ENCODE peak calls at places on chromosomes 1 and 21, in six cellular contexts. J, F, V, O, E and A are unnamed samples.

GRCh38 chr1:61054636-61055035 is 27.7 kb upstream of the NFIA start:
- DNase-seq in J (no peak), F (no peak), V (no peak), O (no peak), E (no peak), A (no peak)

GRCh38 chr1:98355656-98356384 is 305.7 kb upstream of the SNX7 start:
- DNase-seq in J (no peak), F (no peak), V (no peak), O (no peak), E (no peak), A (no peak)

GRCh38 chr1:115671176-115672062 is 29.6 kb downstream of the VANGL1 start:
- DNase-seq in J (no peak), F (no peak), V (no peak), O (no peak), E (no peak), A (no peak)

GRCh38 chr1:18957136-18957521 is 653 bp upstream of the IFFO2 start:
- DNase-seq in J (no peak), F (no peak), V (no peak), O (peak; percentile 30), E (no peak), A (no peak)

GRCh38 chr1:209072481-209072880 is 511.0 kb upstream of the CAMK1G start:
- DNase-seq in J (no peak), F (no peak), V (no peak), O (no peak), E (no peak), A (no peak)

GRCh38 chr21:42277593-42277992 is 37.6 kb downstream of the TFF3 start:
- DNase-seq in J (no peak), F (no peak), V (no peak), O (no peak), E (no peak), A (no peak)

GRCh38 chr1:55234016-55234415 is 18.9 kb upstream of the USP24 start:
- DNase-seq in J (no peak), F (no peak), V (no peak), O (no peak), E (no peak), A (no peak)

GRCh38 chr1:18962855-18963737 is 6.6 kb upstream of the IFFO2 start:
- DNase-seq in J (peak; percentile 20), F (no peak), V (no peak), O (no peak), E (no peak), A (no peak)

GRCh38 chr1:225650198-225650597 is 2.7 kb downstream of the ENAH start:
- DNase-seq in J (no peak), F (no peak), V (no peak), O (no peak), E (no peak), A (no peak)

GRCh38 chr1:178529364-178530036 is 16.6 kb downstream of the TEX35 start:
- DNase-seq in J (no peak), F (no peak), V (no peak), O (no peak), E (no peak), A (no peak)

GRCh38 chr21:40433575-40433974 is 413.4 kb downstream of the DSCAM start:
- DNase-seq in J (no peak), F (no peak), V (no peak), O (no peak), E (no peak), A (no peak)

GRCh38 chr21:25639922-25640670 is 1.0 kb downstream of the JAM2 start:
- DNase-seq in J (peak; percentile 50), F (no peak), V (no peak), O (peak; percentile 30), E (no peak), A (peak; percentile 48)

GRCh38 chr21:32516729-32517649 is 68.3 kb downstream of the TCP10L start:
- DNase-seq in J (no peak), F (no peak), V (no peak), O (no peak), E (no peak), A (peak; percentile 27)

GRCh38 chr1:156912861-156913808 is 7.3 kb upstream of the LRRC71 start:
- DNase-seq in J (peak; percentile 48), F (no peak), V (peak; percentile 68), O (no peak), E (no peak), A (no peak)

GRCh38 chr1:85406887-85407593 is 57.9 kb downstream of the DDAH1 start:
- DNase-seq in J (peak; percentile 50), F (no peak), V (no peak), O (peak; percentile 39), E (peak; percentile 39), A (peak; percentile 64)

GRCh38 chr1:119827010-119827409 is 15.8 kb upstream of the REG4 start:
- DNase-seq in J (no peak), F (no peak), V (no peak), O (no peak), E (no peak), A (no peak)

GRCh38 chr1:167697667-167698141 is 24.1 kb upstream of the MPZL1 start:
- DNase-seq in J (peak; percentile 82), F (no peak), V (peak; percentile 56), O (peak; percentile 79), E (peak; percentile 90), A (no peak)

GRCh38 chr21:40936771-40937261 is 89.9 kb upstream of the DSCAM start:
- DNase-seq in J (no peak), F (no peak), V (no peak), O (no peak), E (no peak), A (no peak)

GRCh38 chr1:227315500-227316346 is 2.6 kb downstream of the CDC42BPA start:
- DNase-seq in J (no peak), F (no peak), V (no peak), O (peak; percentile 20), E (peak; percentile 33), A (peak; percentile 63)

GRCh38 chr21:44612669-44613229 is 870 bp downstream of the KRTAP10-8 start:
- DNase-seq in J (no peak), F (no peak), V (no peak), O (no peak), E (no peak), A (no peak)

GRCh38 chr1:28807046-28807445 is 4.9 kb upstream of the OPRD1 start:
- DNase-seq in J (no peak), F (no peak), V (no peak), O (no peak), E (no peak), A (no peak)

GRCh38 chr1:18535391-18536210 is 54.9 kb downstream of the KLHDC7A start:
- DNase-seq in J (no peak), F (no peak), V (no peak), O (no peak), E (peak; percentile 59), A (no peak)

GRCh38 chr1:17276568-17276967 is 27.7 kb downstream of the PADI3 start:
- DNase-seq in J (no peak), F (no peak), V (peak; percentile 72), O (no peak), E (peak; percentile 28), A (no peak)

GRCh38 chr1:44819594-44820327 is 11.4 kb downstream of the BTBD19 start:
- DNase-seq in J (peak; percentile 85), F (no peak), V (peak; percentile 85), O (peak; percentile 82), E (peak; percentile 79), A (peak; percentile 94)

GRCh38 chr1:183417691-183418491 is at the start of gene NMNAT2:
- DNase-seq in J (peak; percentile 46), F (no peak), V (peak; percentile 50), O (peak; percentile 9), E (no peak), A (no peak)

GRCh38 chr21:32813265-32813903 is 41.8 kb upstream of the PAXBP1 start:
- DNase-seq in J (no peak), F (no peak), V (no peak), O (no peak), E (no peak), A (no peak)

GRCh38 chr1:156118175-156118868 is 3.8 kb downstream of the LMNA start:
- DNase-seq in J (peak; percentile 56), F (no peak), V (peak; percentile 72), O (peak; percentile 76), E (peak; percentile 87), A (no peak)

GRCh38 chr1:159055181-159055621 is 21.4 kb downstream of the AIM2 start:
- DNase-seq in J (no peak), F (no peak), V (no peak), O (no peak), E (no peak), A (no peak)

GRCh38 chr1:62735491-62736171 is 47.4 kb upstream of the DOCK7 start:
- DNase-seq in J (no peak), F (no peak), V (no peak), O (no peak), E (no peak), A (no peak)

GRCh38 chr21:33939224-33939623 is 23.6 kb upstream of the ATP5PO start:
- DNase-seq in J (no peak), F (no peak), V (no peak), O (no peak), E (no peak), A (no peak)
- H3K4me1 ChIP-seq in J (no peaks in the 10 kb centered on the region), F (no peaks in the 10 kb centered on the region), V (peaks cover 13% of the 10 kb centered on the region), O (peaks cover 10% of the 10 kb centered on the region), E (no peaks in the 10 kb centered on the region), A (peaks cover 47% of the 10 kb centered on the region)

GRCh38 chr1:224615861-224616760 is at the start of gene CNIH3:
- DNase-seq in J (no peak), F (no peak), V (no peak), O (no peak), E (peak; percentile 53), A (peak; percentile 80)
- H3K4me3 ChIP-seq in J (no peak within 1 kb of the TSS), F (peak within 1 kb of the TSS; percentile 60), V (peak within 1 kb of the TSS; percentile 54), O (peak within 1 kb of the TSS; percentile 24), E (peak within 1 kb of the TSS; percentile 46), A (peak within 1 kb of the TSS; percentile 33)

GRCh38 chr1:165442653-165443052 is 2.3 kb downstream of the RXRG start:
- DNase-seq in J (no peak), F (no peak), V (no peak), O (no peak), E (no peak), A (no peak)
- H3K27me3 ChIP-seq in J (peaks cover 1% of the 10 kb centered on the region), F (peaks cover 3% of the 10 kb centered on the region), V (peaks cover 10% of the 10 kb centered on the region), O (no peaks in the 10 kb centered on the region), E (peaks cover 25% of the 10 kb centered on the region), A (peaks cover 44% of the 10 kb centered on the region)

GRCh38 chr1:187627516-187627915 is 798.8 kb downstream of the PLA2G4A start:
- DNase-seq in J (no peak), F (no peak), V (no peak), O (no peak), E (no peak), A (no peak)

GRCh38 chr1:187634940-187635339 is 806.2 kb downstream of the PLA2G4A start:
- DNase-seq in J (no peak), F (no peak), V (no peak), O (no peak), E (no peak), A (no peak)

GRCh38 chr1:187630653-187631380 is 802.1 kb downstream of the PLA2G4A start:
- DNase-seq in J (no peak), F (no peak), V (no peak), O (no peak), E (no peak), A (no peak)

GRCh38 chr1:187631381-187631675 is 802.6 kb downstream of the PLA2G4A start:
- DNase-seq in J (no peak), F (no peak), V (no peak), O (no peak), E (no peak), A (no peak)

DNA sequence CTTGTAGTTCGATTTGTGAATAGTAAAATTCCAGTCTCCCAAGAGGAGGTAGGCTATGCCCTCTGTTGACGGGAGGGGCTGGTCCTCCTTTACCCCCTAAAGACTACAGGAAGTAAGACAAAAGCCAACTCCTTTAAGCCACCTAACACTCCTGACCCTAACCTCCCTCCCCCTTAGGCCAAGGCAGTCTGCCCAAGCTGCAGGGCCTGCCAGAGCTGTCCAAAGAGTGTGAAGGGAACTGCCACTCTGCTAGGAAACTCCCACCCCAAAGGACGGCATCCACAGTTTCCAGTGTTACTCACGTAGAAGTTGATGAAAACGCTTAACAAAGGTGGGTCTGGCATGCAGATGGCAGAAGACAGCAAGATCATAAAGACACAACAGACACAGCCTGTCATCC is 803.2 kb downstream of the PLA2G4A start:
- DNase-seq in J (no peak), F (no peak), V (no peak), O (no peak), E (no peak), A (no peak)
- H3K4me1 ChIP-seq in J (no peaks in the 10 kb centered on the region), F (no peaks in the 10 kb centered on the region), V (no peaks in the 10 kb centered on the region), O (no peaks in the 10 kb centered on the region), E (no peaks in the 10 kb centered on the region), A (no peaks in the 10 kb centered on the region)